ENCODE peak calls at places on chromosomes 3 and 15, in five cellular contexts. Z is midbrain, T is Kasumi-1, E is NCI-H510A treated with DMSO at 0.1 percent for 48 hours, A is T-helper 1 cell. I is an unnamed sample.

GRCh38 chr3:39291903-39292329 is 12.1 kb upstream of the CX3CR1 start:
- DNase-seq in T (peak), Z (peak), E (peak), A (peak), I (peak)

GRCh38 chr3:64681827-64682226 is 6.0 kb downstream of the ADAMTS9 start:
- DNase-seq in Z (no peak), E (no peak), A (no peak), T (no peak), I (no peak)

GRCh38 chr3:13161021-13161759 is 88.0 kb upstream of the IQSEC1 start:
- DNase-seq in E (no peak), T (no peak), A (no peak), Z (no peak), I (no peak)

GRCh38 chr15:34038023-34038403 is 991 bp downstream of the AVEN start:
- DNase-seq in T (peak), E (peak), A (no peak), Z (no peak), I (no peak)

GRCh38 chr3:102174312-102174712 is 260.5 kb upstream of the ZPLD1 start:
- DNase-seq in T (no peak), A (no peak), Z (no peak), E (no peak), I (no peak)

GRCh38 chr3:61573441-61573840 is 12.1 kb downstream of the PTPRG start:
- DNase-seq in E (no peak), A (no peak), Z (no peak), T (no peak), I (no peak)

GRCh38 chr3:48405343-48405881 is 24.5 kb downstream of the PLXNB1 start:
- DNase-seq in A (peak), E (no peak), Z (no peak), T (no peak), I (no peak)

GRCh38 chr3:15708882-15709677 is 88.7 kb downstream of the ANKRD28 start:
- DNase-seq in A (no peak), Z (no peak), E (no peak), T (peak), I (no peak)

GRCh38 chr3:194423317-194423716 is 24.3 kb upstream of the GP5 start:
- DNase-seq in A (no peak), T (no peak), Z (no peak), E (peak), I (no peak)

GRCh38 chr15:92500023-92500630 is 106.4 kb downstream of the ST8SIA2 start:
- DNase-seq in E (no peak), Z (no peak), T (no peak), A (no peak), I (no peak)

GRCh38 chr3:76561494-76562242 is 478.2 kb upstream of the ROBO2 start:
- DNase-seq in E (peak), A (no peak), Z (no peak), T (no peak), I (no peak)

GRCh38 chr15:78204351-78205309 is 29.7 kb downstream of the ACSBG1 start:
- DNase-seq in A (no peak), T (no peak), E (no peak), Z (peak), I (no peak)

I was measured in CD4-positive, alpha-beta T cell.